ENCODE peak calls at places on chromosomes 4 and X, in six cellular contexts. H, G, I, C, B and D are unnamed samples.

GRCh38 chr4:7759221-7759620 is 180.4 kb downstream of the AFAP1 start:
- DNase-seq in I (no peak), G (no peak), H (no peak), B (no peak), C (no peak), D (no peak)

GRCh38 chr4:102678695-102679335 is 82.0 kb downstream of the MANBA start:
- DNase-seq in B (no peak), C (no peak), I (no peak), H (no peak), G (peak; percentile 36), D (no peak)

GRCh38 chrX:151396827-151397740 is at the start of gene VMA21:
- DNase-seq in B (peak; percentile 66), C (peak; percentile 17), I (peak; percentile 86), G (peak; percentile 86), H (peak; percentile 76), D (peak; percentile 82)

GRCh38 chrX:74248889-74249288 is 55.1 kb upstream of the ZCCHC13 start:
- DNase-seq in B (no peak), H (peak; percentile 57), G (peak; percentile 68), C (no peak), I (peak; percentile 50), D (no peak)

GRCh38 chr4:148735432-148736155 is 293.4 kb upstream of the NR3C2 start:
- DNase-seq in G (no peak), C (no peak), I (no peak), H (no peak), B (no peak), D (no peak)

GRCh38 chr4:94615431-94615830 is 142.3 kb upstream of the BMPR1B start:
- DNase-seq in C (no peak), I (no peak), G (peak; percentile 10), B (no peak), H (no peak), D (no peak)

GRCh38 chr4:141643557-141643956 is 7.2 kb downstream of the IL15 start:
- DNase-seq in B (no peak), G (no peak), H (no peak), C (no peak), I (peak; percentile 89), D (peak; percentile 92)

GRCh38 chrX:51836823-51837222 is 56.6 kb upstream of the MAGED1 start:
- DNase-seq in H (no peak), B (no peak), I (no peak), G (no peak), C (no peak), D (no peak)

GRCh38 chrX:154486052-154486395 is 391 bp downstream of the UBL4A start:
- DNase-seq in H (no peak), C (no peak), B (no peak), G (peak; percentile 6), I (no peak), D (no peak)

GRCh38 chr4:181959121-181959520 is 284.1 kb upstream of the TENM3 start:
- DNase-seq in G (peak; percentile 59), B (no peak), H (no peak), I (peak; percentile 44), C (no peak), D (peak; percentile 89)

DNA sequence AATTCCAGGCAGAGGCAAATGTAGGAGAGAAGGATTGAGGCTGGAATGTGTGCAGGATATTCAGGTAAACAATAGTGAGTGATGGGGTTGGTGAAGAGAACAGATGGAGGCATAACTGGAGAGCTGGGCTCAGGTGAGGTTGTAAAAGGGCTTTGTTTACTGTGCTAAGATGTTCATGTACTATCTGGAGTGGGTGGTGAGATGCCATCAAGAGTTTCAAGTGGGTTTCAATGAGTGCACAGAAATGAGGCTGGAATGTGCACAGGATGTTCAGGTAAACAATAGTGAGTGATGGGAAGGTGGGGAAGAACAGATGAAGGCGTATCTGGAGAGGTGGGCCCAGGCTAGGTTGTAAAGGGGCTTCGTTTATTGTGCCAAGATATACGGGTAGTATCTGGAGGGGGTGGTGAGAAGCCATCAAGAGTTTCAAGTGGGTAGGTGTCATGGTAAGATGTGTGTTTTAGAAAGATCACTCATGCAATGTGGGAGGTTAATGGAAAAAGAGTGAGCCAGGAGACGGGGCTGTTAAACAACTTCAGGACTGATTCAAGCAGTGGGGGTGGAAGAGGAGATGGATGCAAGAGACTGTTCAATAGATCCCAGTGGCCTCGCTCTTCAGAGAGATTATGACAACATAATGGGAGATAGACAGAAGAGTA is 25.4 kb upstream of the NMU start:
- DNase-seq in I (no peak), G (no peak), H (no peak), C (no peak), B (no peak), D (no peak)
- H3K23ac ChIP-seq in I (no peak overlapping the region), G (no peak overlapping the region), H (no peak overlapping the region), C (no peak overlapping the region), B (no peak overlapping the region), D (no peak overlapping the region)

DNA sequence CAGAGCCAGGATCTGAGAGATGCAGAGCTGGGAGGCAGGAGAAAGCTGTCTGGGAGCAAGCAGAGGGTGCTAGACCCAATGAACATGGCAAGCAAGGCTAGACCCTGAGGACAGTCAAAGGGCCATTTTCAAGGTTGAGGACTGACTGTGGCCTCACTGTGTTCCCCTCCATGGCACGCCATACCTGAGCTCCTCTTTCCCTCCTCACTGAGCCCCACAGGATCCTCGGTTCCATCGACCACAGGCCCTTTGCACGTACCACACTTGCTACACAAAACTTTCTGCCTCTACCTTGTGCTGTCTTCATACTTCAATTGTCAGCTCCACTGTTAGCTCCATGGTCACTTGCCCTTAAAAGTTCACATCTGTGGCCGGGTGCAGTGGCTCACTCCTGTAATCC is 45.5 kb upstream of the CD99 start:
- DNase-seq in B (no peak), G (no peak), I (no peak), C (no peak), H (no peak), D (no peak)
- H3K23ac ChIP-seq in B (no peak overlapping the region), G (no peak overlapping the region), I (no peak overlapping the region), C (no peak overlapping the region), H (no peak overlapping the region), D (no peak overlapping the region)

DNA sequence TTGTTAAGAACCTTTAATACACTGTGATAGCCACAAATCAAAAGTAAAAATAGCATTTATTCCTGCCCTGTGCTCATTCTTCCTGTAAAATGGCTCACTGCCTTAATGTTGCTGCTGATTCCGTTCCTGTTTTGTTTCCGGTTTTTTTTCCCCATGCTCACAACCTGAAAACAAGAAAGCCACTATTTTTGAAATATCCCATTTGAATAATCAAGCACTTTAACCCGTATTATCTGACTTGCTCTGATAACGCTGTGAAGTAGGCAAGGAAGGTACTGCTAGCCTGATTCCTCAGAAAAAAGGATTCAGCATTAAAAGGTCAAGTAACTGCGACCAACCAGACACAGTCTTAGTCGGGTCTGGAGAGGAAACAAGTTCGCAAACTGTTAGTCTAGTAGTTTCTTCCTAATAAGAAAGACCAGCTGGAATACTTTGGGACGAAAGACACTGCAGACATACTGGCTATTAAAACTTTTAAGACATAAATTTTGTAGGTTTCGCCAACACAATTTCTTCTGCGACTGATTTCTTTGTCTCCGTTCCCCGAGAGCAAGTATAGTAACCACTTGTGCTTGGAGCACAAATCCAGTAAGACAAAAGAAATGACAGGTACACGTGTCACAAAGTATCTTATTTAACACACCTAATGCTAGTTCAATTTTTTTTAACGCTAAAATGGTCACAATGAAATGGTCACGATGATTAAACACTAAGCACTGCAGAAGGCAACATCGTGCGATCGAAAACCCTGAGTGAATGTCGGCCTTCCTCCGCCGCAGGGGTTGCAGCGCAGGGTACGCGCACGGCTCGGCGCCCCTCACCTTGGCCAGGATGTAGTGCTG is 799 bp downstream of the COX18 start:
- DNase-seq in G (peak; percentile 66), I (peak; percentile 65), C (no peak), B (no peak), H (no peak), D (peak; percentile 32)
- H3K23ac ChIP-seq in G (peak overlapping the region; percentile 97), I (peak overlapping the region; percentile 92), C (no peak overlapping the region), B (peak overlapping the region; percentile 70), H (no peak overlapping the region), D (peak overlapping the region; percentile 86)

DNA sequence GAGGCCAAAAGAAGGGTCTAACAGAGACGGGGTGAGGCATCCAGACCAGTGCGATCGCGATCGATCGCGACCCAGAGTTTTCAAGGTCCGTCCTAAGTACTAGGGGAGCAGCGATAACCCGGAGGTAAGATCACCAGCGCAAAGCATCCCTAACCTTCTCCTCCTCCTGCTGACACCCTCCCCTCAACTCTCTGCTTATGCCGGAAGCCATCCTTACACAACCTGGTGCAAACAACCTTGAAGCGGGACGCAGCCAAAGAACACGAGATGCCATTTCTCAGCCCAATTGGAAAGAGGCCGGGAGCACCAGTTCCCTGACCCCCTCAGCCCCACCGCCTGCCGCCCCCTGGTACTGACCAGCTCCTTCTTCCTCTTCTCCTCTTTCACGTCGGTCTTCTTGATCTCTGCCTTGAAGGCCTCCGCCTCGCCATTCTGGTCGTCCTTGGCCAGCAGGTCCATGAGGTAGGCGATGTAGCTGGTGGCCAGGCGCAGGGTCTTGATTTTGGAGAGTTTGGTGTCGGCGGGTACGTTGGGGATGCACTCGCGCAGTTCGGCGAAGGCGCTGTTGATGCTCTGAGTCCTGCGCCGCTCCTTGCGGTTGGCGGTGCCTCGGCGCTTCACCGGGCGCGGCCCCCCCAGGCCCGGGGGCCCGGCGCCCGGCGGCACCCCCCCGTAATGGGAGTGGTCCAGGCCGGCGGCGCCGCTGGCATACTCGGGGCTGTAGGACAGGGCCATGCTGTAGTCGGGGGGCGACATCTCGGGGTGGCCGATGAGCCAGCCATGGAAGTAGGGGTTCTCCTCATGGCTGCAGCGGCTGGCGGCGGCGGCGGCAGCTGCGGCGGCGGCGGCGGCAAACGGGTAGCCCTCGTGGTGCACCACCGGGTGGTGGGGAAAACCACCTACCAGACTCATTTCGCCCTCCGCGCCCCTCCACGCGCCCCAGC is 1.4 kb downstream of the HAND2 start:
- DNase-seq in G (peak; percentile 57), I (peak; percentile 65), H (peak; percentile 65), C (no peak), B (peak; percentile 45), D (no peak)
- H3K23ac ChIP-seq in G (no peak overlapping the region), I (peak overlapping the region; percentile 86), H (no peak overlapping the region), C (no peak overlapping the region), B (no peak overlapping the region), D (no peak overlapping the region)

GRCh38 chr4:54100607-54101189 is 735 bp downstream of the GSX2 start:
- DNase-seq in H (peak; percentile 31), I (no peak), G (no peak), B (no peak), C (no peak), D (no peak)
- H3K23ac ChIP-seq in H (no peak overlapping the region), I (peak overlapping the region; percentile 42), G (no peak overlapping the region), B (peak overlapping the region; percentile 61), C (no peak overlapping the region), D (peak overlapping the region; percentile 66)

DNA sequence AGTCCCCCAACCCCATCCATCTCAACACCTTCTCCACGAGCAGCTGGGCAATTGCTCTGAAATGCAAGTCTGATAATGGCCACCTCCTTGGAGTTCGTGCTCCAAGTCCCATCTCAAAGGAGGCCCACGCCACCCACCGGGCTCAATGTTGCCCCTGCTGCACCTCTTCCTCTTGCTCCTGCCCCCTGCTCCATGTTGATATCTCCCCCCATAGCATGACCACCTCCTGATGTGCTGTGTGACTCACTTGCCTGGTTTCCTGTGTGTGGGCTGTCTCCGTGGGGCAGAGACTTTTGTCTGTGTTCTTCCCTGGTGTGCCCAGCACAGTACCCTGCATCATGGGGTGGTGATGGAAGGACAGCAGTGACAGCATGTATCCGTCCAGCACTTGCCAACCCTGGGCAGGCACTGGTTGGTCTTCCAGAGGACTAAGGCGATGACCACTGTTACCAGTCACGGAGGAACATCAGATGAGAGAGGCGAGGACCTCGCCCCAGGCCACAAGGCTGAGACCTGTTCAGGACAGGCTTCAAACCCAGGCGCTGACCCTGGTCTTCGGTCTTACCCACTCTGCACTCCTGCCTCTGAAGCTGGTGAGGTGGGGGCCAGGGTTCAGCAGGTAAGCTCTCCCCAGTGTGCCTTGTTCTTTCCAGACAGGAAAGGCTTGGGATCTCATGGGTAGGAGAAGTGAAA is 104.6 kb upstream of the LRPAP1 start:
- DNase-seq in B (no peak), H (no peak), G (no peak), C (no peak), I (no peak), D (no peak)
- H3K23ac ChIP-seq in B (peak overlapping the region; percentile 81), H (no peak overlapping the region), G (no peak overlapping the region), C (no peak overlapping the region), I (no peak overlapping the region), D (no peak overlapping the region)